ENCODE peak calls at places on chromosomes 4 and X, in nine cellular contexts. U is iPS-NIHi11, C is brain microvascular endothelial cell, E is NCI-H1092, X is dermis microvascular lymphatic vessel endothelial cell, W is iPS DF 6.9, J is ACHN, I is tibial nerve, G is HTR-8/SVneo. D is an unnamed sample.

GRCh38 chrX:96705905-96706304 is 21.3 kb downstream of the DIAPH2 start:
- DNase-seq in U (no peak), C (no peak), E (no peak), X (no peak), W (no peak), J (no peak), I (no peak), G (no peak), D (no peak)

GRCh38 chr4:121239951-121240350 is 75.8 kb upstream of the TNIP3 start:
- DNase-seq in U (no peak), C (no peak), E (no peak), X (no peak), W (no peak), J (no peak), I (no peak), G (no peak), D (no peak)

GRCh38 chrX:27976284-27976683 is 5.0 kb downstream of the DCAF8L1 start:
- DNase-seq in U (no peak), C (no peak), E (no peak), X (no peak), W (no peak), J (no peak), I (no peak), G (no peak), D (no peak)

GRCh38 chr4:33369366-33369899 is 2649.3 kb downstream of the PCDH7 start:
- DNase-seq in U (peak), C (no peak), E (no peak), X (no peak), W (no peak), J (no peak), I (no peak), G (peak), D (no peak)

GRCh38 chr4:151676301-151676700 is 84.5 kb downstream of the GATB start:
- DNase-seq in U (no peak), C (peak), E (peak), X (no peak), W (no peak), J (peak), I (no peak), G (peak), D (no peak)

GRCh38 chr4:160026720-160027119 is 923.8 kb downstream of the RAPGEF2 start:
- DNase-seq in U (no peak), C (peak), E (no peak), X (no peak), W (no peak), J (peak), I (no peak), G (no peak), D (no peak)

GRCh38 chr4:23956601-23957364 is 66.9 kb upstream of the PPARGC1A start:
- DNase-seq in U (no peak), C (peak), E (no peak), X (no peak), W (no peak), J (no peak), I (no peak), G (no peak), D (no peak)

GRCh38 chr4:57080781-57081650 is 29.2 kb downstream of the IGFBP7 start:
- DNase-seq in U (no peak), C (peak), E (no peak), X (peak), W (no peak), J (peak), I (no peak), G (peak), D (no peak)

GRCh38 chrX:75074475-75074874 is 81.6 kb downstream of the ABCB7 start:
- DNase-seq in U (no peak), C (no peak), E (no peak), X (no peak), W (no peak), J (no peak), I (no peak), G (no peak), D (no peak)

GRCh38 chrX:37993857-37994619 is 12.3 kb upstream of the SYTL5 start:
- DNase-seq in U (peak), C (no peak), E (peak), X (no peak), W (peak), J (no peak), I (no peak), G (no peak), D (no peak)

GRCh38 chrX:118350221-118350620 is 4.3 kb downstream of the WDR44 start:
- DNase-seq in U (no peak), C (no peak), E (no peak), X (no peak), W (no peak), J (no peak), I (no peak), G (no peak), D (no peak)

GRCh38 chr4:132015321-132015720 is 1133.8 kb upstream of the PCDH10 start:
- DNase-seq in U (no peak), C (no peak), E (no peak), X (no peak), W (no peak), J (no peak), I (no peak), G (no peak), D (no peak)

GRCh38 chr4:100086766-100087431 is 103.4 kb downstream of the DDIT4L start:
- DNase-seq in U (peak), C (no peak), E (no peak), X (no peak), W (peak), J (no peak), I (no peak), G (no peak), D (no peak)

GRCh38 chr4:41092128-41092527 is 122.2 kb downstream of the APBB2 start:
- DNase-seq in U (no peak), C (no peak), E (no peak), X (no peak), W (no peak), J (no peak), I (no peak), G (no peak), D (no peak)

GRCh38 chr4:2934077-2934812 is 29.0 kb downstream of the NOP14 start:
- DNase-seq in U (peak), C (peak), E (no peak), X (no peak), W (no peak), J (peak), I (peak), G (no peak), D (no peak)

GRCh38 chrX:40147399-40148188 is 49.8 kb upstream of the BCOR start:
- DNase-seq in U (no peak), C (no peak), E (no peak), X (no peak), W (no peak), J (no peak), I (no peak), G (no peak), D (no peak)

GRCh38 chr4:5924466-5925125 is 31.7 kb upstream of the CRMP1 start:
- DNase-seq in U (no peak), C (no peak), E (no peak), X (no peak), W (no peak), J (no peak), I (no peak), G (no peak), D (no peak)

GRCh38 chr4:3791910-3792542 is 25.8 kb downstream of the ADRA2C start:
- DNase-seq in U (peak), C (peak), E (no peak), X (no peak), W (peak), J (peak), I (no peak), G (peak), D (no peak)

GRCh38 chrX:153633607-153634180 is 13.3 kb upstream of the DUSP9 start:
- DNase-seq in U (no peak), C (no peak), E (no peak), X (no peak), W (no peak), J (no peak), I (no peak), G (no peak), D (no peak)

GRCh38 chr4:37685211-37685725 is 908 bp downstream of the RELL1 start:
- DNase-seq in U (no peak), C (no peak), E (no peak), X (no peak), W (no peak), J (peak), I (no peak), G (no peak), D (no peak)

GRCh38 chr4:159685406-159686092 is 582.7 kb downstream of the RAPGEF2 start:
- DNase-seq in U (peak), C (peak), E (no peak), X (no peak), W (no peak), J (no peak), I (no peak), G (no peak), D (no peak)

GRCh38 chrX:46898207-46898606 is 14.0 kb upstream of the JADE3 start:
- DNase-seq in U (no peak), C (no peak), E (no peak), X (no peak), W (no peak), J (no peak), I (no peak), G (no peak), D (no peak)

GRCh38 chr4:31660916-31661315 is 940.7 kb downstream of the PCDH7 start:
- DNase-seq in U (no peak), C (no peak), E (no peak), X (no peak), W (no peak), J (no peak), I (no peak), G (no peak), D (no peak)

GRCh38 chr4:99390060-99390459 is 37.5 kb upstream of the ADH1C start:
- DNase-seq in U (no peak), C (no peak), E (no peak), X (no peak), W (no peak), J (no peak), I (no peak), G (no peak), D (no peak)

D was measured in esophagus squamous epithelium.